ENCODE peak calls at places on chromosomes 3 and 15, in six cellular contexts. One of them, this sample, is unnamed.

GRCh38 chr3:65490132-65490531 is 548.6 kb downstream of the MAGI1 start:
- DNase-seq in A549: no peak
- DNase-seq in ovary: no peak
- DNase-seq in HAP-1: peak; percentile 17
- DNase-seq in breast epithelium: no peak
- DNase-seq in prostate gland: no peak
- DNase-seq in this sample: peak; percentile 2

GRCh38 chr3:172042136-172042535 is 2.8 kb downstream of the FNDC3B start:
- DNase-seq in A549: no peak
- DNase-seq in ovary: no peak
- DNase-seq in prostate gland: no peak
- DNase-seq in HAP-1: no peak
- DNase-seq in breast epithelium: no peak
- DNase-seq in this sample: peak; percentile 22

GRCh38 chr15:100230784-100231183 is 111.0 kb downstream of the ADAMTS17 start:
- DNase-seq in breast epithelium: peak; percentile 45
- DNase-seq in ovary: no peak
- DNase-seq in HAP-1: no peak
- DNase-seq in A549: no peak
- DNase-seq in prostate gland: peak; percentile 90
- DNase-seq in this sample: no peak

GRCh38 chr3:190076601-190077444 is 43.9 kb downstream of the P3H2 start:
- DNase-seq in ovary: no peak
- DNase-seq in prostate gland: peak; percentile 11
- DNase-seq in breast epithelium: peak; percentile 56
- DNase-seq in A549: peak; percentile 61
- DNase-seq in HAP-1: no peak
- DNase-seq in this sample: peak; percentile 39

GRCh38 chr3:10396083-10396482 is 75.2 kb upstream of the SEC13 start:
- DNase-seq in HAP-1: no peak
- DNase-seq in breast epithelium: peak; percentile 69
- DNase-seq in A549: no peak
- DNase-seq in prostate gland: no peak
- DNase-seq in ovary: no peak
- DNase-seq in this sample: no peak

GRCh38 chr15:45376300-45376928 is 1.9 kb downstream of the GATM start:
- DNase-seq in breast epithelium: no peak
- DNase-seq in A549: no peak
- DNase-seq in prostate gland: no peak
- DNase-seq in HAP-1: no peak
- DNase-seq in ovary: no peak
- DNase-seq in this sample: no peak

GRCh38 chr3:181518222-181518621 is 193.5 kb upstream of the SOX2 start:
- DNase-seq in breast epithelium: no peak
- DNase-seq in A549: no peak
- DNase-seq in HAP-1: no peak
- DNase-seq in prostate gland: no peak
- DNase-seq in ovary: no peak
- DNase-seq in this sample: no peak

GRCh38 chr3:195386739-195387138 is 56.1 kb downstream of the ACAP2 start:
- DNase-seq in ovary: no peak
- DNase-seq in breast epithelium: no peak
- DNase-seq in prostate gland: no peak
- DNase-seq in A549: no peak
- DNase-seq in HAP-1: no peak
- DNase-seq in this sample: no peak

GRCh38 chr15:52257734-52258062 is 37.9 kb downstream of the MYO5C start:
- DNase-seq in HAP-1: peak; percentile 66
- DNase-seq in A549: no peak
- DNase-seq in breast epithelium: no peak
- DNase-seq in prostate gland: no peak
- DNase-seq in ovary: no peak
- DNase-seq in this sample: peak; percentile 93

GRCh38 chr3:108407858-108408257 is 102.5 kb downstream of the MYH15 start:
- DNase-seq in ovary: no peak
- DNase-seq in A549: no peak
- DNase-seq in breast epithelium: no peak
- DNase-seq in prostate gland: no peak
- DNase-seq in HAP-1: peak; percentile 14
- DNase-seq in this sample: no peak

GRCh38 chr15:59282515-59283337 is 76.1 kb downstream of the LDHAL6B start:
- DNase-seq in HAP-1: no peak
- DNase-seq in breast epithelium: no peak
- DNase-seq in ovary: no peak
- DNase-seq in prostate gland: no peak
- DNase-seq in A549: no peak
- DNase-seq in this sample: no peak

GRCh38 chr3:52685285-52685704 is 418 bp downstream of the PBRM1 start:
- DNase-seq in prostate gland: peak; percentile 75
- DNase-seq in ovary: no peak
- DNase-seq in breast epithelium: peak; percentile 68
- DNase-seq in A549: peak; percentile 61
- DNase-seq in HAP-1: peak; percentile 79
- DNase-seq in this sample: peak; percentile 79

GRCh38 chr15:100159436-100159835 is 182.3 kb downstream of the ADAMTS17 start:
- DNase-seq in ovary: no peak
- DNase-seq in breast epithelium: no peak
- DNase-seq in prostate gland: no peak
- DNase-seq in HAP-1: no peak
- DNase-seq in A549: no peak
- DNase-seq in this sample: no peak

GRCh38 chr15:79028411-79028964 is 62.1 kb downstream of the RASGRF1 start:
- DNase-seq in ovary: no peak
- DNase-seq in A549: peak; percentile 54
- DNase-seq in HAP-1: peak; percentile 63
- DNase-seq in breast epithelium: no peak
- DNase-seq in prostate gland: no peak
- DNase-seq in this sample: peak; percentile 41

GRCh38 chr15:84598250-84598649 is 2.6 kb upstream of the ZSCAN2 start:
- DNase-seq in HAP-1: no peak
- DNase-seq in breast epithelium: no peak
- DNase-seq in ovary: no peak
- DNase-seq in A549: no peak
- DNase-seq in prostate gland: no peak
- DNase-seq in this sample: no peak

GRCh38 chr3:3802021-3802420 is 2.8 kb downstream of the LRRN1 start:
- DNase-seq in A549: no peak
- DNase-seq in breast epithelium: no peak
- DNase-seq in HAP-1: peak; percentile 78
- DNase-seq in prostate gland: no peak
- DNase-seq in ovary: no peak
- DNase-seq in this sample: peak; percentile 52

GRCh38 chr3:141487419-141488345 is 855 bp downstream of the RASA2 start:
- DNase-seq in ovary: peak; percentile 77
- DNase-seq in HAP-1: peak; percentile 75
- DNase-seq in breast epithelium: peak; percentile 84
- DNase-seq in prostate gland: peak; percentile 81
- DNase-seq in A549: peak; percentile 54
- DNase-seq in this sample: peak; percentile 90

GRCh38 chr15:45130291-45131000 is 652 bp downstream of the DUOX1 start:
- DNase-seq in A549: no peak
- DNase-seq in ovary: no peak
- DNase-seq in HAP-1: no peak
- DNase-seq in prostate gland: no peak
- DNase-seq in breast epithelium: no peak
- DNase-seq in this sample: no peak

GRCh38 chr3:138417559-138417982 is 16.8 kb upstream of the ESYT3 start:
- DNase-seq in prostate gland: peak; percentile 68
- DNase-seq in ovary: peak; percentile 82
- DNase-seq in breast epithelium: peak; percentile 65
- DNase-seq in HAP-1: peak; percentile 86
- DNase-seq in A549: peak; percentile 70
- DNase-seq in this sample: peak; percentile 87

GRCh38 chr3:194769020-194769643 is 83.4 kb downstream of the FAM43A start:
- DNase-seq in breast epithelium: peak; percentile 95
- DNase-seq in HAP-1: peak; percentile 94
- DNase-seq in ovary: peak; percentile 88
- DNase-seq in prostate gland: peak; percentile 94
- DNase-seq in A549: peak; percentile 83
- DNase-seq in this sample: peak; percentile 61

GRCh38 chr3:11591401-11592266 is 52.1 kb downstream of the VGLL4 start:
- DNase-seq in prostate gland: no peak
- DNase-seq in A549: no peak
- DNase-seq in HAP-1: peak; percentile 85
- DNase-seq in breast epithelium: peak; percentile 79
- DNase-seq in ovary: peak; percentile 56
- DNase-seq in this sample: peak; percentile 90

GRCh38 chr15:59741274-59741906 is 52.3 kb upstream of the BNIP2 start:
- DNase-seq in A549: no peak
- DNase-seq in ovary: no peak
- DNase-seq in HAP-1: no peak
- DNase-seq in breast epithelium: no peak
- DNase-seq in prostate gland: peak; percentile 4
- DNase-seq in this sample: peak; percentile 26

GRCh38 chr3:164465172-164465571 is 613.1 kb downstream of the SI start:
- DNase-seq in breast epithelium: no peak
- DNase-seq in ovary: no peak
- DNase-seq in prostate gland: no peak
- DNase-seq in HAP-1: no peak
- DNase-seq in A549: peak; percentile 15
- DNase-seq in this sample: no peak

GRCh38 chr15:69469467-69470191 is 17.0 kb downstream of the RPLP1 start:
- DNase-seq in ovary: no peak
- DNase-seq in A549: no peak
- DNase-seq in HAP-1: no peak
- DNase-seq in prostate gland: no peak
- DNase-seq in breast epithelium: no peak
- DNase-seq in this sample: no peak

GRCh38 chr3:197465996-197466549 is 89.7 kb downstream of the BDH1 start:
- DNase-seq in HAP-1: no peak
- DNase-seq in breast epithelium: no peak
- DNase-seq in prostate gland: no peak
- DNase-seq in ovary: no peak
- DNase-seq in A549: no peak
- DNase-seq in this sample: no peak

GRCh38 chr3:192207661-192208060 is 519.7 kb downstream of the FGF12 start:
- DNase-seq in prostate gland: peak; percentile 4
- DNase-seq in A549: no peak
- DNase-seq in breast epithelium: no peak
- DNase-seq in ovary: no peak
- DNase-seq in HAP-1: no peak
- DNase-seq in this sample: peak; percentile 1

GRCh38 chr15:38263996-38264395 is 11.4 kb downstream of the SPRED1 start:
- DNase-seq in ovary: no peak
- DNase-seq in HAP-1: no peak
- DNase-seq in A549: no peak
- DNase-seq in prostate gland: no peak
- DNase-seq in breast epithelium: no peak
- DNase-seq in this sample: no peak

GRCh38 chr3:161212892-161213291 is 8.2 kb upstream of the NMD3 start:
- DNase-seq in prostate gland: no peak
- DNase-seq in breast epithelium: no peak
- DNase-seq in A549: no peak
- DNase-seq in HAP-1: no peak
- DNase-seq in ovary: no peak
- DNase-seq in this sample: no peak

GRCh38 chr3:148158210-148158609 is 539.5 kb upstream of the AGTR1 start:
- DNase-seq in prostate gland: no peak
- DNase-seq in breast epithelium: no peak
- DNase-seq in ovary: no peak
- DNase-seq in HAP-1: no peak
- DNase-seq in A549: no peak
- DNase-seq in this sample: peak; percentile 14

GRCh38 chr3:184738982-184739381 is 27.1 kb upstream of the MAGEF1 start:
- DNase-seq in ovary: no peak
- DNase-seq in prostate gland: no peak
- DNase-seq in A549: no peak
- DNase-seq in breast epithelium: peak; percentile 7
- DNase-seq in HAP-1: no peak
- DNase-seq in this sample: no peak

GRCh38 chr3:151468284-151468917 is 7.5 kb upstream of the IGSF10 start:
- DNase-seq in prostate gland: peak; percentile 43
- DNase-seq in A549: peak; percentile 36
- DNase-seq in ovary: no peak
- DNase-seq in breast epithelium: no peak
- DNase-seq in HAP-1: peak; percentile 79
- DNase-seq in this sample: peak; percentile 30

GRCh38 chr3:173681188-173681587 is 283.6 kb downstream of the NLGN1 start:
- DNase-seq in ovary: no peak
- DNase-seq in HAP-1: no peak
- DNase-seq in breast epithelium: no peak
- DNase-seq in prostate gland: no peak
- DNase-seq in A549: no peak
- DNase-seq in this sample: no peak

GRCh38 chr3:184756151-184756681 is 44.4 kb upstream of the MAGEF1 start:
- DNase-seq in breast epithelium: no peak
- DNase-seq in HAP-1: no peak
- DNase-seq in ovary: no peak
- DNase-seq in prostate gland: no peak
- DNase-seq in A549: no peak
- DNase-seq in this sample: no peak

GRCh38 chr3:187850256-187851010 is 105.2 kb upstream of the BCL6 start:
- DNase-seq in prostate gland: no peak
- DNase-seq in breast epithelium: peak; percentile 49
- DNase-seq in A549: no peak
- DNase-seq in HAP-1: no peak
- DNase-seq in ovary: no peak
- DNase-seq in this sample: no peak
- H3K4me1 ChIP-seq in prostate gland: no peaks in the 10 kb centered on the region
- H3K4me1 ChIP-seq in breast epithelium: no peaks in the 10 kb centered on the region
- H3K4me1 ChIP-seq in A549: no peaks in the 10 kb centered on the region
- H3K4me1 ChIP-seq in HAP-1: no peaks in the 10 kb centered on the region
- H3K4me1 ChIP-seq in ovary: no peaks in the 10 kb centered on the region
- H3K4me1 ChIP-seq in this sample: no peaks in the 10 kb centered on the region

DNA sequence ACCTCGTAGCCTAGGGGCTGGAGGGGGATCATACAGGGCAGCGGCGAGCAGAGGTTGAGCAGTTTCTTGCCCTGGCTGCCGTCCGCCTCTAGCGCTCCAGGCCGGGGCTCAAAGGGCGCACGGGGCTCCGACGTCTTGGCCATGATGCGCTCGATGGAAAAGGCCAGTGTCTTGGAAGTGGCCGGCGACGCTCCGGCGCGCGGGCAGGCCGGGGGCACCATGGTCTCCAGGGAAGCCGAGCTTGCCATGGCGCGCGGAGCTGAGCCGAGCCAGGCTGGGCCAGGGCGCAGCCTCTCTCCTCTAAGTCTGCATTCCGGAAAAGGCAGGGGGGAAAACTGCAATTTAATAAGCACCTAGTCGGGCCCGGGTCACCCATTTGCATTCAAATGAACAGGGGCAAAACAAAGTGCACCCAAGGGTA is 719 bp downstream of the FEZF2 start:
- DNase-seq in HAP-1: no peak
- DNase-seq in A549: no peak
- DNase-seq in ovary: no peak
- DNase-seq in prostate gland: no peak
- DNase-seq in breast epithelium: no peak
- DNase-seq in this sample: no peak
- H3K4me1 ChIP-seq in HAP-1: peaks cover 10% of the 10 kb centered on the region
- H3K4me1 ChIP-seq in A549: peaks cover 3% of the 10 kb centered on the region
- H3K4me1 ChIP-seq in ovary: peaks cover 2% of the 10 kb centered on the region
- H3K4me1 ChIP-seq in prostate gland: peaks cover 3% of the 10 kb centered on the region
- H3K4me1 ChIP-seq in breast epithelium: no peaks in the 10 kb centered on the region
- H3K4me1 ChIP-seq in this sample: no peaks in the 10 kb centered on the region

GRCh38 chr15:89822611-89822950 is 7.9 kb upstream of the ANPEP start:
- DNase-seq in breast epithelium: no peak
- DNase-seq in prostate gland: no peak
- DNase-seq in ovary: no peak
- DNase-seq in HAP-1: no peak
- DNase-seq in A549: no peak
- DNase-seq in this sample: no peak
- H3K4me1 ChIP-seq in breast epithelium: peaks cover 5% of the 10 kb centered on the region
- H3K4me1 ChIP-seq in prostate gland: no peaks in the 10 kb centered on the region
- H3K4me1 ChIP-seq in ovary: no peaks in the 10 kb centered on the region
- H3K4me1 ChIP-seq in HAP-1: no peaks in the 10 kb centered on the region
- H3K4me1 ChIP-seq in A549: peaks cover 44% of the 10 kb centered on the region
- H3K4me1 ChIP-seq in this sample: peaks cover 20% of the 10 kb centered on the region

GRCh38 chr3:8760506-8760905 is 8.9 kb downstream of the OXTR start:
- DNase-seq in prostate gland: no peak
- DNase-seq in A549: no peak
- DNase-seq in HAP-1: no peak
- DNase-seq in ovary: no peak
- DNase-seq in breast epithelium: peak; percentile 70
- DNase-seq in this sample: no peak
- H3K4me1 ChIP-seq in prostate gland: no peaks in the 10 kb centered on the region
- H3K4me1 ChIP-seq in A549: no peaks in the 10 kb centered on the region
- H3K4me1 ChIP-seq in HAP-1: no peaks in the 10 kb centered on the region
- H3K4me1 ChIP-seq in ovary: no peaks in the 10 kb centered on the region
- H3K4me1 ChIP-seq in breast epithelium: no peaks in the 10 kb centered on the region
- H3K4me1 ChIP-seq in this sample: peaks cover 22% of the 10 kb centered on the region

This sample was measured in SJCRH30.